ENCODE peak calls at places on chromosomes 11 and 22, in six cellular contexts. J, S, X, F, E and D are unnamed samples. For H3K9me3, the result is how much of the 10 kb centered on the place peaks cover.

GRCh38 chr22:40009953-40010751 is 15.4 kb downstream of the FAM83F start:
- DNase-seq in J (no peak), S (no peak), X (no peak), F (no peak), E (no peak), D (no peak)

GRCh38 chr11:36581536-36581935 is 12.8 kb upstream of the IFTAP start:
- DNase-seq in J (no peak), S (no peak), X (no peak), F (no peak), E (no peak), D (no peak)

GRCh38 chr11:16087886-16088285 is 268.5 kb downstream of the SOX6 start:
- DNase-seq in J (no peak), S (no peak), X (no peak), F (no peak), E (no peak), D (no peak)

GRCh38 chr11:108221981-108222685 is at the start of gene NPAT:
- DNase-seq in J (peak), S (peak), X (no peak), F (no peak), E (no peak), D (no peak)

GRCh38 chr11:126480410-126481302 is 125.2 kb downstream of the ST3GAL4 start:
- DNase-seq in J (peak), S (peak), X (peak), F (peak), E (peak), D (peak)

GRCh38 chr11:2791139-2791520 is 91.3 kb upstream of the KCNQ1OT1 start:
- DNase-seq in J (no peak), S (no peak), X (peak), F (no peak), E (no peak), D (peak)

GRCh38 chr11:26286472-26287066 is 45.4 kb upstream of the ANO3 start:
- DNase-seq in J (no peak), S (no peak), X (no peak), F (peak), E (no peak), D (no peak)

GRCh38 chr22:37892566-37893338 is 13.3 kb upstream of the MICALL1 start:
- DNase-seq in J (no peak), S (peak), X (peak), F (peak), E (peak), D (peak)

GRCh38 chr22:38317995-38318715 is 922 bp upstream of the CSNK1E start:
- DNase-seq in J (peak), S (peak), X (peak), F (peak), E (peak), D (peak)

GRCh38 chr11:27693398-27693797 is 6.9 kb downstream of the BDNF start:
- DNase-seq in J (no peak), S (no peak), X (no peak), F (no peak), E (no peak), D (no peak)

GRCh38 chr11:78359921-78360320 is 57.7 kb downstream of the GAB2 start:
- DNase-seq in J (no peak), S (no peak), X (no peak), F (no peak), E (no peak), D (no peak)
- H3K9me3 ChIP-seq in J (under half), S (under half), X (under half), F (under half), E (under half), D (under half)

GRCh38 chr22:48937032-48937639 is 890.5 kb downstream of the BRD1 start:
- DNase-seq in J (no peak), S (no peak), X (no peak), F (no peak), E (no peak), D (no peak)

GRCh38 chr22:48934446-48934845 is 893.2 kb downstream of the BRD1 start:
- DNase-seq in J (no peak), S (no peak), X (no peak), F (no peak), E (no peak), D (no peak)

GRCh38 chr22:48938741-48939140 is 888.9 kb downstream of the BRD1 start:
- DNase-seq in J (no peak), S (no peak), X (no peak), F (no peak), E (no peak), D (no peak)

GRCh38 chr22:48939441-48940265 is 888.0 kb downstream of the BRD1 start:
- DNase-seq in J (no peak), S (no peak), X (no peak), F (no peak), E (peak), D (no peak)

DNA sequence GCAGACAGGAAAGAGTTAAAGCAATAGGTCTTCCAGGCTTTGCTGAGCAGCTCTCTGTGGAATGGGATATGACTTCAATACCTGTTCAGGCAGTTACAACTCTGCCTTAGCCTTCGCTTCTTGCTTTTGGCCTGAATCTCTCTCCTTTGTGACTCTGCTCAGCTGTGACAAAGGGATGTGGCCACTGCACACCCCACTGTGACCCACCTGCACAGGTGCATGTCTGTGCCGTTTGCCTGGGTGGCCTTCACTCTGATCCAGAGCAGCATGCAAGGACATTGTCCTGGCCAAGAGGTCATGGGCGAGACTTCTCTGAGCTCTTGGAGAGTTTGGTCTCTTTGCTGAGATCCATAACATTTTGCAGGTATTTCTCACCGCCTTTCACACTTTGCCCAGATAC is 891.3 kb downstream of the BRD1 start:
- DNase-seq in J (no peak), S (no peak), X (no peak), F (no peak), E (no peak), D (no peak)
- H3K9me3 ChIP-seq in J (under half), S (under half), X (under half), F (under half), E (under half), D (under half)

GRCh38 chr11:68165601-68166000 is 44.4 kb upstream of the CHKA start:
- DNase-seq in J (no peak), S (no peak), X (no peak), F (no peak), E (no peak), D (no peak)
- H3K9me3 ChIP-seq in J (under half), S (under half), X (under half), F (under half), E (under half), D (under half)

GRCh38 chr22:47497666-47498065 is 735.2 kb downstream of the TBC1D22A start:
- DNase-seq in J (no peak), S (no peak), X (no peak), F (no peak), E (no peak), D (no peak)
- H3K9me3 ChIP-seq in J (under half), S (under half), X (under half), F (under half), E (under half), D (under half)

DNA sequence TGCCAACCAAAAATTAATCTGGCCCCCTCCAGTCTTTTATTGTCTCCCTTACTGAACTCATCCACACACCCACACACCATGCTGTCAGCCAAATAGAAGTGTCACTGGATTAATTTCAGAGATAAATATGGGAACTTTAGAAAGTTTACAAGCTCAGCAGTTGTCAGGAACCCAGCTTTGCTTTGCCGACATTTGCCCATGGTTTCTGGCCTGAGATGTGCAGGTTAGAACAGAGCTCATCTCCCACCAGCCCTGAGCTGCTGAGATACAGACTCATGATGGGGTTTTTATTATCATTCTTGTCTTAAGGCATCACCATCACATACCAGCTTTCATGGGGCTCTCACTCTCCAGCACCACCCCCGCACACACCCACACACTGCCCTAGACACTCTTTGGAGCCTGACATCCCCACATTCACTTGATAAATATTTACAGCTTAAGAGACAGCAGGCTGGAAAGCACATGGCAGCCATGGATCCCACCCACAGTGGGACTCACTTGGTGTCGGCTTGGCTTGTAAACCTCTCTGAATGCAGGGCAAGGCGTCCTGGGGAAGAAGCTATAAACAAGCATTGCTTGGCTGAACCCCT is 23.7 kb upstream of the CTR9 start:
- DNase-seq in J (no peak), S (no peak), X (no peak), F (peak), E (no peak), D (no peak)
- H3K9me3 ChIP-seq in J (under half), S (under half), X (under half), F (under half), E (under half), D (under half)